ENCODE peak calls at places on chromosomes 4 and X, in eight cellular contexts. P, L, J, T, V, D, Q and M are unnamed samples.

GRCh38 chr4:120694973-120695372 is 227.6 kb downstream of the PRDM5 start:
- DNase-seq in P (peak), L (peak), J (peak), T (peak), V (no peak), D (no peak), Q (no peak), M (peak)

GRCh38 chrX:42247241-42247640 is 323.9 kb upstream of the CASK start:
- DNase-seq in P (no peak), L (no peak), J (no peak), T (peak), V (no peak), D (no peak), Q (no peak), M (peak)

GRCh38 chr4:149017022-149017734 is 575.0 kb upstream of the NR3C2 start:
- DNase-seq in P (no peak), L (no peak), J (no peak), T (no peak), V (no peak), D (no peak), Q (no peak), M (no peak)

GRCh38 chr4:162793571-162793970 is 373.1 kb downstream of the NAF1 start:
- DNase-seq in P (no peak), L (no peak), J (no peak), T (no peak), V (no peak), D (no peak), Q (no peak), M (no peak)

GRCh38 chrX:44183329-44183728 is 160.1 kb downstream of the EFHC2 start:
- DNase-seq in P (peak), L (no peak), J (no peak), T (no peak), V (no peak), D (no peak), Q (no peak), M (no peak)

GRCh38 chr4:36189511-36190226 is 54.6 kb downstream of the ARAP2 start:
- DNase-seq in P (no peak), L (no peak), J (no peak), T (no peak), V (peak), D (peak), Q (no peak), M (no peak)

GRCh38 chrX:368811-369562 is 17.7 kb downstream of the PPP2R3B start:
- DNase-seq in P (no peak), L (no peak), J (no peak), T (peak), V (peak), D (no peak), Q (peak), M (no peak)

GRCh38 chr4:2497931-2498330 is 29.0 kb downstream of the RNF4 start:
- DNase-seq in P (no peak), L (no peak), J (no peak), T (no peak), V (peak), D (peak), Q (no peak), M (no peak)

GRCh38 chr4:88531549-88531948 is 8.0 kb upstream of the PYURF start:
- DNase-seq in P (no peak), L (no peak), J (no peak), T (peak), V (no peak), D (no peak), Q (no peak), M (no peak)

GRCh38 chrX:17377047-17377692 is 2.2 kb downstream of the NHS start:
- DNase-seq in P (no peak), L (peak), J (peak), T (peak), V (no peak), D (no peak), Q (peak), M (peak)

GRCh38 chr4:56026596-56026995 is 77.9 kb downstream of the CEP135 start:
- DNase-seq in P (peak), L (no peak), J (peak), T (peak), V (no peak), D (no peak), Q (no peak), M (no peak)

GRCh38 chrX:43640481-43640880 is 15.6 kb upstream of the MAOA start:
- DNase-seq in P (no peak), L (no peak), J (no peak), T (no peak), V (no peak), D (no peak), Q (no peak), M (no peak)

GRCh38 chr4:86848732-86849617 is at the start of gene SLC10A6:
- DNase-seq in P (no peak), L (no peak), J (no peak), T (peak), V (no peak), D (no peak), Q (no peak), M (no peak)

GRCh38 chr4:139833131-139833930 is 167.7 kb downstream of the MGST2 start:
- DNase-seq in P (no peak), L (no peak), J (no peak), T (peak), V (no peak), D (no peak), Q (no peak), M (no peak)

GRCh38 chrX:96685205-96686099 is 810 bp downstream of the DIAPH2 start:
- DNase-seq in P (peak), L (peak), J (no peak), T (peak), V (peak), D (peak), Q (peak), M (peak)

GRCh38 chrX:129706395-129707072 is 32.2 kb upstream of the XPNPEP2 start:
- DNase-seq in P (peak), L (peak), J (no peak), T (no peak), V (no peak), D (no peak), Q (no peak), M (no peak)

GRCh38 chrX:107470198-107470597 is 20.7 kb downstream of the FRMPD3 start:
- DNase-seq in P (no peak), L (no peak), J (no peak), T (no peak), V (peak), D (no peak), Q (no peak), M (no peak)

GRCh38 chr4:152807294-152807829 is 27.6 kb downstream of the ARFIP1 start:
- DNase-seq in P (peak), L (no peak), J (no peak), T (peak), V (no peak), D (peak), Q (no peak), M (no peak)

GRCh38 chr4:61202100-61202637 is 2.0 kb downstream of the ADGRL3 start:
- DNase-seq in P (peak), L (peak), J (no peak), T (no peak), V (no peak), D (no peak), Q (peak), M (no peak)

GRCh38 chrX:12327836-12328235 is 189.6 kb downstream of the FRMPD4 start:
- DNase-seq in P (peak), L (no peak), J (no peak), T (no peak), V (no peak), D (no peak), Q (no peak), M (no peak)

GRCh38 chr4:113636877-113637276 is 124.7 kb downstream of the CAMK2D start:
- DNase-seq in P (peak), L (no peak), J (no peak), T (peak), V (peak), D (peak), Q (no peak), M (no peak)

GRCh38 chr4:6041794-6042193 is 23.6 kb upstream of the C4orf50 start:
- DNase-seq in P (no peak), L (no peak), J (no peak), T (no peak), V (no peak), D (no peak), Q (no peak), M (no peak)

GRCh38 chr4:6938758-6939201 is 29.2 kb downstream of the TBC1D14 start:
- DNase-seq in P (no peak), L (no peak), J (no peak), T (no peak), V (no peak), D (no peak), Q (no peak), M (no peak)

GRCh38 chrX:141903400-141904155 is at the start of gene MAGEC1:
- DNase-seq in P (no peak), L (peak), J (no peak), T (no peak), V (no peak), D (no peak), Q (no peak), M (no peak)

GRCh38 chrX:49155243-49155899 is 7.2 kb upstream of the MAGIX start:
- DNase-seq in P (peak), L (no peak), J (peak), T (peak), V (peak), D (peak), Q (peak), M (peak)

GRCh38 chr4:76704133-76704881 is 193.6 kb downstream of the SOWAHB start:
- DNase-seq in P (peak), L (no peak), J (peak), T (peak), V (no peak), D (no peak), Q (no peak), M (peak)

GRCh38 chr4:1797298-1797860 is 4.3 kb downstream of the FGFR3 start:
- DNase-seq in P (no peak), L (no peak), J (no peak), T (no peak), V (no peak), D (no peak), Q (no peak), M (no peak)

GRCh38 chrX:41507899-41508298 is 60.8 kb downstream of the NYX start:
- DNase-seq in P (no peak), L (no peak), J (no peak), T (no peak), V (no peak), D (no peak), Q (no peak), M (no peak)

GRCh38 chr4:119627267-119628190 is 1.1 kb downstream of the PDE5A start:
- DNase-seq in P (peak), L (peak), J (peak), T (peak), V (peak), D (peak), Q (peak), M (peak)

GRCh38 chr4:64518600-64518999 is 109.3 kb upstream of the TECRL start:
- DNase-seq in P (no peak), L (no peak), J (no peak), T (no peak), V (no peak), D (peak), Q (no peak), M (no peak)

GRCh38 chr4:44916406-44916805 is 190.1 kb upstream of the GNPDA2 start:
- DNase-seq in P (peak), L (no peak), J (no peak), T (peak), V (no peak), D (peak), Q (no peak), M (no peak)

GRCh38 chrX:28347526-28347925 is 239.7 kb upstream of the IL1RAPL1 start:
- DNase-seq in P (peak), L (no peak), J (no peak), T (no peak), V (no peak), D (no peak), Q (no peak), M (no peak)

GRCh38 chr4:105060628-105061027 is 86.0 kb upstream of the TET2 start:
- DNase-seq in P (peak), L (no peak), J (no peak), T (no peak), V (no peak), D (peak), Q (no peak), M (no peak)
- TF ChIP-seq EZH2phosphoT487 in P (no peak), L (no peak), J (no peak), T (no peak), V (no peak), D (no peak), Q (no peak), M (no peak)

GRCh38 chrX:119625843-119626242 is 19.6 kb upstream of the NKRF start:
- DNase-seq in P (no peak), L (no peak), J (no peak), T (no peak), V (no peak), D (no peak), Q (no peak), M (no peak)

GRCh38 chrX:119624417-119624816 is 18.2 kb upstream of the NKRF start:
- DNase-seq in P (no peak), L (no peak), J (no peak), T (no peak), V (no peak), D (peak), Q (no peak), M (no peak)

GRCh38 chrX:119618439-119618838 is 12.2 kb upstream of the NKRF start:
- DNase-seq in P (no peak), L (no peak), J (no peak), T (no peak), V (peak), D (no peak), Q (no peak), M (no peak)

GRCh38 chrX:119624951-119625668 is 18.9 kb upstream of the NKRF start:
- DNase-seq in P (no peak), L (no peak), J (no peak), T (no peak), V (no peak), D (peak), Q (no peak), M (no peak)

DNA sequence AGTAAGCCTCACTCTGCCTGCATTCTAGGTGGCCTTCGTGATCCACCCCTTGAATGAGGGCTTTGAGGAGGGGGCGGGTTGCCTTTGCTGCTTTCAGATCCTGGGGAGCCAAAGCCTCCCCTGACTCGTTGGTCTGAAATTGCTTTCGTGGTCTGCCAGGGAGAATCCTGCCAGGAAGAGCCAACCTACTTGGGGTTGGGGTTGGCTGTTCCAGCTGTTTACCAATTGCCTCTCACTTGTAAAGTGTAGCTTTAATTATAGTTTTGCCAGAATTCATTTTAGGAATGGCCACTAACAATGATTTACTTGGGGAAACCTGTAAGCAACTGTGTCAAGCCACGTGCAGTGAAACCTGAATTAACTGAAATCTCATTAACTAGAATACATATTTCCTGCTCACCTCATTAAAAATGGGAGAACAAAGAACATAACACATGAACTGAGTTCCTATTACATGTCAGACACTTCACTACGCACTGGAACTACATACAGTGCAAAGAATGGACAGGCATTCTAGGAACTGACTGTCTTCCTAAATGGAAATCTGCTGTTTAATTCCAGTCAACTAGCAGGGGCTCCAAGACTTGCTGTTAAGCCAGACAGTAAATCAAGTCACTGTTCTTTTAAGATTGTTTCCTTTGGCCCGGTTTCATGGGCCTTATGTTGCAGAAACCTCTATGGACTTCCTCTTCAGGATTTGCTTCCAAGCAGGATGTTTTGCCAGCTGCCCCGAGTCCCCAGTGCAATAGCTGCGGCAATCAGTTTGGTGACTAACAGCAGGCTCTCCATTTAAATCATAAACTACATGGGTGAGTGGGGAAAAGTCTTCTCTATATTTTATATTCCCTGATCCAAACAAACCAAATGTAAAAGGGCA is 16.4 kb upstream of the NKRF start:
- DNase-seq in P (no peak), L (no peak), J (no peak), T (peak), V (no peak), D (no peak), Q (no peak), M (peak)
- H3K4me2 ChIP-seq in P (no peak), L (no peak), J (no peak), T (no peak), V (no peak), D (no peak), Q (no peak), M (no peak)

GRCh38 chr4:127857641-127858040 is 23.1 kb upstream of the PLK4 start:
- DNase-seq in P (no peak), L (no peak), J (no peak), T (no peak), V (no peak), D (no peak), Q (no peak), M (no peak)
- TF ChIP-seq EZH2phosphoT487 in P (no peak), L (no peak), J (no peak), T (no peak), V (no peak), D (no peak), Q (no peak), M (no peak)

DNA sequence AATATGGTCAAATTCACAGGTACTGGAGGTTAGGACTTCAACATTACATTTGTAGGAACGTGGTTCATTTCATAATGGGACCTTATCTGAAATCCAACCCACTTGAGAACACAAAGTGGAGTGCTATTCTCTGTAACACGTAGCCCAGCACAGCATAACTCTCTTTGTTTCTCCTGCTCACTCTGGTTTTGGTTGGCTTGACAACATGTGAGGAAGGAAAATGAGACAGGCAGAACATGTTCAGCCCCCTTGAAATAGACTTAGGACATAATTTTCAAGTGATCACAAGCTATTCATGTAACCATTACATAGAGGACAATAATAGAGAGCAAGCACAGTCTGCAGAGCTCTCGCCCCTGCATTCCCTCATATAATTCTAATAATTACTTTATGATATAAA is 115.1 kb upstream of the SMIM10 start:
- DNase-seq in P (no peak), L (no peak), J (no peak), T (no peak), V (no peak), D (no peak), Q (no peak), M (no peak)
- H3K4me2 ChIP-seq in P (no peak), L (no peak), J (no peak), T (no peak), V (no peak), D (no peak), Q (no peak), M (no peak)

GRCh38 chrX:104411800-104412199 is 154.2 kb upstream of the IL1RAPL2 start:
- DNase-seq in P (no peak), L (no peak), J (no peak), T (no peak), V (no peak), D (no peak), Q (no peak), M (no peak)
- TF ChIP-seq EZH2phosphoT487 in P (no peak), L (no peak), J (no peak), T (no peak), V (no peak), D (no peak), Q (no peak), M (no peak)

GRCh38 chr4:132797856-132798255 is 351.2 kb upstream of the PCDH10 start:
- DNase-seq in P (no peak), L (no peak), J (no peak), T (no peak), V (no peak), D (no peak), Q (peak), M (no peak)

GRCh38 chr4:132792305-132792704 is 356.8 kb upstream of the PCDH10 start:
- DNase-seq in P (peak), L (no peak), J (no peak), T (no peak), V (no peak), D (no peak), Q (no peak), M (no peak)
- H3K4me2 ChIP-seq in P (no peak), L (no peak), J (no peak), T (no peak), V (no peak), D (no peak), Q (no peak), M (no peak)

DNA sequence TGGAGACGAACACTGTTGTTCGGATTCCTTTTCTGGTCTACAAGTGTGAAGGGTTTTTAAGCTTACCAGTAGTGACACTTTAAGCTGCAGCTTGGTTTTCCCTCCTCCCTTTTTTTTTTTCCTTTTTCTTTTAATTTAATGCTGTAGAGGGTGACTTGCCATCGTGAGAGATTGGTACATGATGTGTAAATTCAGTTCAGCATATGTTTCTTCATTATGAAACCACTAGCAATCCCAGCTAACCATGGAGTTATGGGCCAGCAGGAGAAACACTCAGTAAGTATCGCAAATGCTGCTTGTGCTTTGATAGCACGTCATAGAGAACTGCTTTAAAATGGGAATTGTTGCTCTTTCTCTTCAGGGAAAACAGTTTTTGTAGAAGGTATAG is 165.1 kb downstream of the RAPGEF2 start:
- DNase-seq in P (no peak), L (no peak), J (no peak), T (peak), V (no peak), D (no peak), Q (no peak), M (no peak)
- TF ChIP-seq EZH2phosphoT487 in P (no peak), L (no peak), J (no peak), T (no peak), V (no peak), D (no peak), Q (no peak), M (no peak)